ENCODE peak calls at places on chromosomes 11 and 22, in eight cellular contexts. One of them, this sample, is unnamed.

GRCh38 chr11:9273430-9274336 is 8.5 kb upstream of the DENND5A start:
- DNase-seq in coronary artery: no peak
- DNase-seq in ascending aorta: no peak
- DNase-seq in dorsolateral prefrontal cortex: no peak
- DNase-seq in body of pancreas: no peak
- DNase-seq in hepatocyte: no peak
- DNase-seq in AG09309: peak; percentile 33
- DNase-seq in pancreas: no peak
- DNase-seq in this sample: no peak

GRCh38 chr11:18987454-18988231 is 48.4 kb upstream of the MRGPRX1 start:
- DNase-seq in pancreas: no peak
- DNase-seq in hepatocyte: no peak
- DNase-seq in AG09309: no peak
- DNase-seq in dorsolateral prefrontal cortex: no peak
- DNase-seq in coronary artery: no peak
- DNase-seq in ascending aorta: no peak
- DNase-seq in body of pancreas: no peak
- DNase-seq in this sample: no peak

GRCh38 chr11:59223611-59224010 is 10.9 kb upstream of the MPEG1 start:
- DNase-seq in coronary artery: no peak
- DNase-seq in AG09309: no peak
- DNase-seq in dorsolateral prefrontal cortex: no peak
- DNase-seq in pancreas: no peak
- DNase-seq in hepatocyte: no peak
- DNase-seq in body of pancreas: no peak
- DNase-seq in ascending aorta: no peak
- DNase-seq in this sample: no peak

GRCh38 chr11:1087961-1088926 is 13.6 kb downstream of the MUC2 start:
- DNase-seq in body of pancreas: no peak
- DNase-seq in dorsolateral prefrontal cortex: peak; percentile 15
- DNase-seq in pancreas: no peak
- DNase-seq in coronary artery: no peak
- DNase-seq in AG09309: no peak
- DNase-seq in ascending aorta: no peak
- DNase-seq in hepatocyte: no peak
- DNase-seq in this sample: no peak

GRCh38 chr11:11211186-11211585 is 141.9 kb downstream of the CSNK2A3 start:
- DNase-seq in dorsolateral prefrontal cortex: no peak
- DNase-seq in body of pancreas: no peak
- DNase-seq in coronary artery: no peak
- DNase-seq in hepatocyte: no peak
- DNase-seq in ascending aorta: no peak
- DNase-seq in pancreas: no peak
- DNase-seq in AG09309: no peak
- DNase-seq in this sample: no peak

GRCh38 chr11:102564110-102564509 is 33.6 kb upstream of the MMP7 start:
- DNase-seq in coronary artery: no peak
- DNase-seq in AG09309: peak; percentile 16
- DNase-seq in dorsolateral prefrontal cortex: no peak
- DNase-seq in body of pancreas: no peak
- DNase-seq in ascending aorta: no peak
- DNase-seq in pancreas: no peak
- DNase-seq in hepatocyte: peak; percentile 56
- DNase-seq in this sample: no peak

GRCh38 chr11:104772806-104773241 is 125.4 kb downstream of the CASP12 start:
- DNase-seq in coronary artery: no peak
- DNase-seq in AG09309: peak; percentile 79
- DNase-seq in hepatocyte: peak; percentile 51
- DNase-seq in ascending aorta: no peak
- DNase-seq in pancreas: no peak
- DNase-seq in body of pancreas: no peak
- DNase-seq in dorsolateral prefrontal cortex: no peak
- DNase-seq in this sample: no peak

GRCh38 chr11:46125284-46125683 is 4.0 kb upstream of the PHF21A start:
- DNase-seq in coronary artery: no peak
- DNase-seq in hepatocyte: no peak
- DNase-seq in dorsolateral prefrontal cortex: no peak
- DNase-seq in body of pancreas: no peak
- DNase-seq in ascending aorta: no peak
- DNase-seq in AG09309: no peak
- DNase-seq in pancreas: no peak
- DNase-seq in this sample: no peak

GRCh38 chr11:44776840-44777536 is 50.2 kb downstream of the TSPAN18 start:
- DNase-seq in hepatocyte: no peak
- DNase-seq in pancreas: no peak
- DNase-seq in coronary artery: no peak
- DNase-seq in body of pancreas: no peak
- DNase-seq in AG09309: no peak
- DNase-seq in ascending aorta: no peak
- DNase-seq in dorsolateral prefrontal cortex: no peak
- DNase-seq in this sample: no peak

GRCh38 chr11:27571151-27571840 is 64.7 kb upstream of the LIN7C start:
- DNase-seq in ascending aorta: no peak
- DNase-seq in dorsolateral prefrontal cortex: no peak
- DNase-seq in hepatocyte: no peak
- DNase-seq in coronary artery: no peak
- DNase-seq in AG09309: peak; percentile 73
- DNase-seq in pancreas: no peak
- DNase-seq in body of pancreas: no peak
- DNase-seq in this sample: no peak

GRCh38 chr22:20128902-20129746 is 2.5 kb upstream of the ZDHHC8 start:
- DNase-seq in coronary artery: no peak
- DNase-seq in AG09309: no peak
- DNase-seq in ascending aorta: no peak
- DNase-seq in body of pancreas: peak; percentile 38
- DNase-seq in pancreas: no peak
- DNase-seq in dorsolateral prefrontal cortex: no peak
- DNase-seq in hepatocyte: no peak
- DNase-seq in this sample: no peak

GRCh38 chr11:91075032-91075695 is 852.3 kb upstream of the CHORDC1 start:
- DNase-seq in hepatocyte: no peak
- DNase-seq in coronary artery: no peak
- DNase-seq in dorsolateral prefrontal cortex: no peak
- DNase-seq in pancreas: no peak
- DNase-seq in ascending aorta: no peak
- DNase-seq in AG09309: no peak
- DNase-seq in body of pancreas: no peak
- DNase-seq in this sample: no peak

DNA sequence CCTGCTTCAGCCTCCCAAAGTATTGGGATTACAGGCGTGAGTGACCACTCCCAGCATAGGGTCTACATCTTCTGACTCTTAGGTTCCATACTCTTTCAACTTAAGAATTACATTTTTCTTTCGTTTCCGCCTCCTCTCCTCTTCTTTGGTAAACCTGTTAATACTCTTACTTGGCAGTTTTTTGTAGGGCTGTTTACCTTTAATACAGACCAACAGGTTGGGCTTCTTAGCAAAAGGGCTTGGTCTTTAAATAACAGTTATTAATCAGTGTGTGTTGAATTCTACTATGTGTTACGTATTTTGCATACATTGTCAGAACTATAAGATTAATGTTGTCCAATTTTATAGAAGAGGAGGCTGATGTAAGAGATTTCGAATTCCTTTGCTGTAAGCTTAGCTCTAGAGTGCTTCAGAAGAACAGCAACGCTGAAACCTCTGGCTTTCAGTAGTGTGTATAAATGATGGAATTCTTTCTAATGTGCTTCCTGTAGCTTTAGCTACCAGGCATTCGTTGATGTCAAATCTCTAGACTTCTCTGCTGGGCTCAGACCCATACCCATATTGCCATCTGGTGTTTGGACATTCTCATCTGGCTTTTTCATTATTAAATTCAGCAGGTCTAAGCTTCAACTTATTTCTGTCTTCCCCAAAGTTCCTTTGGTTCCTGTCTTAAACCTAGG is 3.1 kb downstream of the FDX1 start:
- DNase-seq in coronary artery: no peak
- DNase-seq in pancreas: no peak
- DNase-seq in body of pancreas: no peak
- DNase-seq in hepatocyte: no peak
- DNase-seq in AG09309: no peak
- DNase-seq in ascending aorta: no peak
- DNase-seq in dorsolateral prefrontal cortex: no peak
- DNase-seq in this sample: no peak
- TF ChIP-seq CTCF in coronary artery: no peak
- TF ChIP-seq CTCF in pancreas: no peak
- TF ChIP-seq CTCF in body of pancreas: no peak
- TF ChIP-seq CTCF in hepatocyte: peak; percentile 23
- TF ChIP-seq CTCF in AG09309: no peak
- TF ChIP-seq CTCF in ascending aorta: no peak
- TF ChIP-seq CTCF in dorsolateral prefrontal cortex: no peak
- TF ChIP-seq CTCF in this sample: no peak

GRCh38 chr11:111765320-111765983 is 737 bp downstream of the PPP2R1B start:
- DNase-seq in coronary artery: no peak
- DNase-seq in ascending aorta: no peak
- DNase-seq in dorsolateral prefrontal cortex: no peak
- DNase-seq in AG09309: no peak
- DNase-seq in hepatocyte: no peak
- DNase-seq in pancreas: peak; percentile 56
- DNase-seq in body of pancreas: peak; percentile 63
- DNase-seq in this sample: no peak

GRCh38 chr11:111765984-111766833 is at the start of gene PPP2R1B:
- DNase-seq in dorsolateral prefrontal cortex: peak; percentile 72
- DNase-seq in body of pancreas: peak; percentile 80
- DNase-seq in coronary artery: peak; percentile 90
- DNase-seq in ascending aorta: no peak
- DNase-seq in hepatocyte: peak; percentile 88
- DNase-seq in pancreas: peak; percentile 66
- DNase-seq in AG09309: no peak
- DNase-seq in this sample: peak; percentile 69

GRCh38 chr11:111762981-111763643 is 3.1 kb downstream of the PPP2R1B start:
- DNase-seq in AG09309: no peak
- DNase-seq in hepatocyte: no peak
- DNase-seq in coronary artery: no peak
- DNase-seq in pancreas: no peak
- DNase-seq in body of pancreas: no peak
- DNase-seq in dorsolateral prefrontal cortex: no peak
- DNase-seq in ascending aorta: no peak
- DNase-seq in this sample: no peak

GRCh38 chr11:111762526-111762925 is 3.7 kb downstream of the PPP2R1B start:
- DNase-seq in AG09309: no peak
- DNase-seq in ascending aorta: no peak
- DNase-seq in body of pancreas: no peak
- DNase-seq in pancreas: no peak
- DNase-seq in dorsolateral prefrontal cortex: no peak
- DNase-seq in hepatocyte: no peak
- DNase-seq in coronary artery: no peak
- DNase-seq in this sample: no peak

GRCh38 chr11:111764621-111765020 is 1.6 kb downstream of the PPP2R1B start:
- DNase-seq in coronary artery: no peak
- DNase-seq in body of pancreas: no peak
- DNase-seq in pancreas: no peak
- DNase-seq in ascending aorta: no peak
- DNase-seq in hepatocyte: no peak
- DNase-seq in AG09309: peak; percentile 31
- DNase-seq in dorsolateral prefrontal cortex: no peak
- DNase-seq in this sample: no peak
- H3K4me3 ChIP-seq in coronary artery: peak overlapping the region; percentile 93
- H3K4me3 ChIP-seq in body of pancreas: no peak overlapping the region
- H3K4me3 ChIP-seq in pancreas: no peak overlapping the region
- H3K4me3 ChIP-seq in ascending aorta: peak overlapping the region; percentile 98
- H3K4me3 ChIP-seq in hepatocyte: peak overlapping the region; percentile 88
- H3K4me3 ChIP-seq in AG09309: peak overlapping the region; percentile 86
- H3K4me3 ChIP-seq in dorsolateral prefrontal cortex: peak overlapping the region; percentile 88
- H3K4me3 ChIP-seq in this sample: peak overlapping the region; percentile 90

GRCh38 chr11:115985896-115986295 is 481.7 kb upstream of the CADM1 start:
- DNase-seq in pancreas: no peak
- DNase-seq in hepatocyte: no peak
- DNase-seq in dorsolateral prefrontal cortex: no peak
- DNase-seq in coronary artery: no peak
- DNase-seq in AG09309: no peak
- DNase-seq in body of pancreas: no peak
- DNase-seq in ascending aorta: no peak
- DNase-seq in this sample: no peak

GRCh38 chr11:115982666-115983065 is 478.5 kb upstream of the CADM1 start:
- DNase-seq in AG09309: no peak
- DNase-seq in dorsolateral prefrontal cortex: no peak
- DNase-seq in pancreas: no peak
- DNase-seq in body of pancreas: no peak
- DNase-seq in hepatocyte: no peak
- DNase-seq in ascending aorta: no peak
- DNase-seq in coronary artery: no peak
- DNase-seq in this sample: no peak

GRCh38 chr11:115981814-115982471 is 477.7 kb upstream of the CADM1 start:
- DNase-seq in AG09309: no peak
- DNase-seq in coronary artery: no peak
- DNase-seq in ascending aorta: no peak
- DNase-seq in dorsolateral prefrontal cortex: no peak
- DNase-seq in hepatocyte: no peak
- DNase-seq in body of pancreas: no peak
- DNase-seq in pancreas: no peak
- DNase-seq in this sample: no peak

GRCh38 chr11:115980747-115981475 is 476.7 kb upstream of the CADM1 start:
- DNase-seq in coronary artery: no peak
- DNase-seq in AG09309: no peak
- DNase-seq in dorsolateral prefrontal cortex: no peak
- DNase-seq in hepatocyte: no peak
- DNase-seq in ascending aorta: no peak
- DNase-seq in body of pancreas: no peak
- DNase-seq in pancreas: no peak
- DNase-seq in this sample: no peak

GRCh38 chr11:115984228-115984627 is 480.0 kb upstream of the CADM1 start:
- DNase-seq in body of pancreas: no peak
- DNase-seq in AG09309: no peak
- DNase-seq in coronary artery: no peak
- DNase-seq in pancreas: no peak
- DNase-seq in hepatocyte: no peak
- DNase-seq in dorsolateral prefrontal cortex: no peak
- DNase-seq in ascending aorta: no peak
- DNase-seq in this sample: no peak
- TF ChIP-seq CTCF in body of pancreas: no peak
- TF ChIP-seq CTCF in AG09309: no peak
- TF ChIP-seq CTCF in coronary artery: no peak
- TF ChIP-seq CTCF in pancreas: no peak
- TF ChIP-seq CTCF in hepatocyte: no peak
- TF ChIP-seq CTCF in dorsolateral prefrontal cortex: no peak
- TF ChIP-seq CTCF in ascending aorta: no peak
- TF ChIP-seq CTCF in this sample: peak; percentile 25

GRCh38 chr22:46773074-46773473 is 10.6 kb downstream of the TBC1D22A start:
- DNase-seq in hepatocyte: no peak
- DNase-seq in AG09309: no peak
- DNase-seq in dorsolateral prefrontal cortex: no peak
- DNase-seq in body of pancreas: no peak
- DNase-seq in pancreas: no peak
- DNase-seq in ascending aorta: no peak
- DNase-seq in coronary artery: no peak
- DNase-seq in this sample: no peak

GRCh38 chr22:46775364-46775758 is 12.9 kb downstream of the TBC1D22A start:
- DNase-seq in ascending aorta: no peak
- DNase-seq in hepatocyte: no peak
- DNase-seq in AG09309: no peak
- DNase-seq in coronary artery: no peak
- DNase-seq in dorsolateral prefrontal cortex: no peak
- DNase-seq in body of pancreas: no peak
- DNase-seq in pancreas: no peak
- DNase-seq in this sample: no peak

GRCh38 chr22:46775789-46776485 is 13.5 kb downstream of the TBC1D22A start:
- DNase-seq in coronary artery: no peak
- DNase-seq in pancreas: no peak
- DNase-seq in ascending aorta: no peak
- DNase-seq in AG09309: no peak
- DNase-seq in hepatocyte: peak; percentile 69
- DNase-seq in dorsolateral prefrontal cortex: no peak
- DNase-seq in body of pancreas: no peak
- DNase-seq in this sample: peak; percentile 39

GRCh38 chr22:46776486-46776826 is 14.0 kb downstream of the TBC1D22A start:
- DNase-seq in ascending aorta: no peak
- DNase-seq in body of pancreas: no peak
- DNase-seq in AG09309: no peak
- DNase-seq in pancreas: no peak
- DNase-seq in hepatocyte: no peak
- DNase-seq in dorsolateral prefrontal cortex: no peak
- DNase-seq in coronary artery: no peak
- DNase-seq in this sample: no peak

GRCh38 chr22:46774456-46775363 is 12.3 kb downstream of the TBC1D22A start:
- DNase-seq in body of pancreas: no peak
- DNase-seq in ascending aorta: no peak
- DNase-seq in AG09309: no peak
- DNase-seq in dorsolateral prefrontal cortex: no peak
- DNase-seq in pancreas: no peak
- DNase-seq in hepatocyte: no peak
- DNase-seq in coronary artery: no peak
- DNase-seq in this sample: no peak
- H3K4me3 ChIP-seq in body of pancreas: no peak overlapping the region
- H3K4me3 ChIP-seq in ascending aorta: no peak overlapping the region
- H3K4me3 ChIP-seq in AG09309: no peak overlapping the region
- H3K4me3 ChIP-seq in dorsolateral prefrontal cortex: no peak overlapping the region
- H3K4me3 ChIP-seq in pancreas: no peak overlapping the region
- H3K4me3 ChIP-seq in hepatocyte: no peak overlapping the region
- H3K4me3 ChIP-seq in coronary artery: no peak overlapping the region
- H3K4me3 ChIP-seq in this sample: no peak overlapping the region